ENCODE peak calls at places on chromosomes 5 and 9, in nine cellular contexts. V, F, O, J, Q, K, X, M and U are unnamed samples.

GRCh38 chr5:31481531-31481930 is 50.4 kb downstream of the DROSHA start:
- DNase-seq in V (no peak), F (peak), O (no peak), J (no peak), Q (no peak), K (no peak), X (no peak), M (no peak), U (no peak)

GRCh38 chr9:101114317-101114716 is 85.8 kb downstream of the PLPPR1 start:
- DNase-seq in V (no peak), F (no peak), O (no peak), J (no peak), Q (no peak), K (no peak), X (no peak), M (no peak), U (no peak)

GRCh38 chr9:118449554-118449953 is 745.4 kb downstream of the TLR4 start:
- DNase-seq in V (no peak), F (no peak), O (no peak), J (no peak), Q (no peak), K (no peak), X (no peak), M (no peak), U (no peak)

GRCh38 chr9:78932849-78933627 is 636.1 kb downstream of the PSAT1 start:
- DNase-seq in V (no peak), F (peak), O (no peak), J (no peak), Q (peak), K (no peak), X (no peak), M (peak), U (peak)

GRCh38 chr5:77454123-77454522 is 38.0 kb downstream of the WDR41 start:
- DNase-seq in V (no peak), F (no peak), O (no peak), J (no peak), Q (no peak), K (no peak), X (no peak), M (no peak), U (no peak)

GRCh38 chr5:56323505-56323904 is 90.4 kb upstream of the ANKRD55 start:
- DNase-seq in V (no peak), F (peak), O (no peak), J (no peak), Q (peak), K (no peak), X (no peak), M (peak), U (peak)

GRCh38 chr9:36213989-36214388 is 23.3 kb downstream of the CLTA start:
- DNase-seq in V (no peak), F (no peak), O (no peak), J (no peak), Q (no peak), K (no peak), X (no peak), M (no peak), U (no peak)

GRCh38 chr5:156677963-156678362 is 172.1 kb upstream of the PPP1R2B start:
- DNase-seq in V (no peak), F (no peak), O (no peak), J (no peak), Q (no peak), K (no peak), X (no peak), M (no peak), U (no peak)

GRCh38 chr5:115624994-115625393 is 842 bp downstream of the TMED7 start:
- DNase-seq in V (no peak), F (no peak), O (no peak), J (no peak), Q (peak), K (no peak), X (no peak), M (no peak), U (no peak)

GRCh38 chr5:87437724-87438123 is 25.0 kb upstream of the CCNH start:
- DNase-seq in V (no peak), F (no peak), O (no peak), J (no peak), Q (no peak), K (no peak), X (no peak), M (no peak), U (no peak)

GRCh38 chr9:134734270-134734669 is 92.7 kb downstream of the COL5A1 start:
- DNase-seq in V (no peak), F (peak), O (no peak), J (no peak), Q (peak), K (no peak), X (no peak), M (peak), U (no peak)

GRCh38 chr9:5493597-5494511 is 16.5 kb upstream of the PDCD1LG2 start:
- DNase-seq in V (no peak), F (peak), O (no peak), J (peak), Q (peak), K (no peak), X (no peak), M (peak), U (peak)

GRCh38 chr5:15943487-15943886 is 236.1 kb downstream of the MARCHF11 start:
- DNase-seq in V (no peak), F (peak), O (no peak), J (no peak), Q (no peak), K (no peak), X (no peak), M (peak), U (peak)

GRCh38 chr5:15183520-15183919 is 311.9 kb upstream of the ANKH start:
- DNase-seq in V (no peak), F (no peak), O (no peak), J (no peak), Q (no peak), K (no peak), X (no peak), M (peak), U (no peak)

GRCh38 chr9:112869917-112870316 is 20.8 kb downstream of the SLC46A2 start:
- DNase-seq in V (no peak), F (no peak), O (no peak), J (no peak), Q (no peak), K (no peak), X (no peak), M (no peak), U (no peak)

GRCh38 chr9:19373527-19373926 is 6.5 kb downstream of the RPS6 start:
- DNase-seq in V (no peak), F (no peak), O (no peak), J (no peak), Q (no peak), K (no peak), X (no peak), M (no peak), U (no peak)